ENCODE peak calls at places on chromosomes 4 and X, in nine cellular contexts. One of them, this sample, is unnamed. For H3K27me3, the result is how much of the 10 kb centered on the place peaks cover.

GRCh38 chr4:8371251-8371995 is 69.1 kb downstream of the ACOX3 start:
- DNase-seq in spleen: no peak
- DNase-seq in IMR-90: no peak
- DNase-seq in Peyer's patch: peak
- DNase-seq in heart left ventricle: no peak
- DNase-seq in ovary: no peak
- DNase-seq in GM12878: no peak
- DNase-seq in adrenal gland: no peak
- DNase-seq in thyroid gland: no peak
- DNase-seq in this sample: no peak

GRCh38 chr4:173288296-173288695 is 45.9 kb downstream of the HMGB2 start:
- DNase-seq in spleen: no peak
- DNase-seq in IMR-90: peak
- DNase-seq in Peyer's patch: no peak
- DNase-seq in heart left ventricle: peak
- DNase-seq in ovary: peak
- DNase-seq in GM12878: peak
- DNase-seq in adrenal gland: peak
- DNase-seq in thyroid gland: peak
- DNase-seq in this sample: peak

GRCh38 chrX:108731144-108731543 is 5.2 kb downstream of the IRS4 start:
- DNase-seq in spleen: no peak
- DNase-seq in IMR-90: no peak
- DNase-seq in Peyer's patch: no peak
- DNase-seq in heart left ventricle: no peak
- DNase-seq in ovary: no peak
- DNase-seq in GM12878: no peak
- DNase-seq in adrenal gland: no peak
- DNase-seq in thyroid gland: peak
- DNase-seq in this sample: no peak

GRCh38 chr4:26317766-26318165 is 3.0 kb upstream of the RBPJ start:
- DNase-seq in spleen: no peak
- DNase-seq in IMR-90: no peak
- DNase-seq in Peyer's patch: no peak
- DNase-seq in heart left ventricle: no peak
- DNase-seq in ovary: no peak
- DNase-seq in GM12878: no peak
- DNase-seq in adrenal gland: no peak
- DNase-seq in thyroid gland: no peak
- DNase-seq in this sample: no peak

GRCh38 chr4:158578476-158578875 is 56.8 kb downstream of the RXFP1 start:
- DNase-seq in spleen: no peak
- DNase-seq in IMR-90: peak
- DNase-seq in Peyer's patch: no peak
- DNase-seq in heart left ventricle: no peak
- DNase-seq in ovary: no peak
- DNase-seq in GM12878: no peak
- DNase-seq in adrenal gland: no peak
- DNase-seq in thyroid gland: no peak
- DNase-seq in this sample: no peak

GRCh38 chr4:184310881-184311709 is 93.4 kb upstream of the ENPP6 start:
- DNase-seq in spleen: no peak
- DNase-seq in IMR-90: no peak
- DNase-seq in Peyer's patch: peak
- DNase-seq in heart left ventricle: peak
- DNase-seq in ovary: no peak
- DNase-seq in GM12878: no peak
- DNase-seq in adrenal gland: peak
- DNase-seq in thyroid gland: peak
- DNase-seq in this sample: no peak

GRCh38 chr4:79044260-79044659 is 105.0 kb upstream of the PAQR3 start:
- DNase-seq in spleen: no peak
- DNase-seq in IMR-90: no peak
- DNase-seq in Peyer's patch: no peak
- DNase-seq in heart left ventricle: no peak
- DNase-seq in ovary: no peak
- DNase-seq in GM12878: no peak
- DNase-seq in adrenal gland: no peak
- DNase-seq in thyroid gland: no peak
- DNase-seq in this sample: no peak

GRCh38 chr4:74583066-74583700 is 138.2 kb downstream of the AREG start:
- DNase-seq in spleen: no peak
- DNase-seq in IMR-90: peak
- DNase-seq in Peyer's patch: no peak
- DNase-seq in heart left ventricle: no peak
- DNase-seq in ovary: no peak
- DNase-seq in GM12878: no peak
- DNase-seq in adrenal gland: no peak
- DNase-seq in thyroid gland: no peak
- DNase-seq in this sample: no peak

GRCh38 chrX:30900227-30900626 is 11.2 kb upstream of the TAB3 start:
- DNase-seq in spleen: no peak
- DNase-seq in IMR-90: no peak
- DNase-seq in Peyer's patch: no peak
- DNase-seq in heart left ventricle: no peak
- DNase-seq in ovary: no peak
- DNase-seq in GM12878: no peak
- DNase-seq in adrenal gland: no peak
- DNase-seq in thyroid gland: no peak
- DNase-seq in this sample: no peak

GRCh38 chr4:69800599-69800998 is 40.2 kb upstream of the SULT1B1 start:
- DNase-seq in spleen: no peak
- DNase-seq in IMR-90: no peak
- DNase-seq in Peyer's patch: no peak
- DNase-seq in heart left ventricle: no peak
- DNase-seq in ovary: no peak
- DNase-seq in GM12878: no peak
- DNase-seq in adrenal gland: no peak
- DNase-seq in thyroid gland: no peak
- DNase-seq in this sample: no peak

GRCh38 chrX:125150231-125150630 is 169.4 kb upstream of the TEX13C start:
- DNase-seq in spleen: no peak
- DNase-seq in IMR-90: peak
- DNase-seq in Peyer's patch: no peak
- DNase-seq in heart left ventricle: no peak
- DNase-seq in ovary: no peak
- DNase-seq in GM12878: no peak
- DNase-seq in adrenal gland: no peak
- DNase-seq in thyroid gland: no peak
- DNase-seq in this sample: no peak

GRCh38 chrX:116246261-116246660 is 75.7 kb downstream of the AGTR2 start:
- DNase-seq in spleen: no peak
- DNase-seq in IMR-90: no peak
- DNase-seq in Peyer's patch: no peak
- DNase-seq in heart left ventricle: no peak
- DNase-seq in ovary: no peak
- DNase-seq in GM12878: no peak
- DNase-seq in adrenal gland: no peak
- DNase-seq in thyroid gland: no peak
- DNase-seq in this sample: no peak

GRCh38 chr4:10045481-10045880 is 24.2 kb upstream of the SLC2A9 start:
- DNase-seq in spleen: no peak
- DNase-seq in IMR-90: peak
- DNase-seq in Peyer's patch: no peak
- DNase-seq in heart left ventricle: no peak
- DNase-seq in ovary: no peak
- DNase-seq in GM12878: no peak
- DNase-seq in adrenal gland: no peak
- DNase-seq in thyroid gland: no peak
- DNase-seq in this sample: no peak

GRCh38 chrX:56803849-56804681 is 75.0 kb downstream of the NBDY start:
- DNase-seq in spleen: peak
- DNase-seq in IMR-90: no peak
- DNase-seq in Peyer's patch: peak
- DNase-seq in heart left ventricle: no peak
- DNase-seq in ovary: no peak
- DNase-seq in GM12878: no peak
- DNase-seq in adrenal gland: no peak
- DNase-seq in thyroid gland: peak
- DNase-seq in this sample: no peak

DNA sequence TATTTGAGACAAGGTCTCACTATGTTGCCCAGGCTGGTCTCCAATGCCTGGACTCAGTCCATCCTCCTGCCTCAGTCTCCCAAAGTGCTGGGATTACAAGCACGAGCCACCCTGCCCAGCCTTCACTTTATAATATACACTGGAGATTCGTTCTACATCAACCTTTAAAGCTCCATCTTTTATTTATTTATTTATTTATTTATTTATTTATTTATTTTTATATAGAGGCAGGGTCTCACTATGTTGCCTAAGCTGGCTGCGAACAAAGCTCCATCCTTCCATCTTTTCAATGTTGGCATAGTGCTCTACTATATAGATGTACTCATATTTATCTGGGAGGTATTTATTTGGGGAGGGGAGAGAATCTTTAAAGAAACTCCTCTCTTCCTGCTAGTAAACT is 1.7 kb upstream of the KDR start:
- DNase-seq in spleen: no peak
- DNase-seq in IMR-90: no peak
- DNase-seq in Peyer's patch: no peak
- DNase-seq in heart left ventricle: no peak
- DNase-seq in ovary: no peak
- DNase-seq in GM12878: no peak
- DNase-seq in adrenal gland: no peak
- DNase-seq in thyroid gland: no peak
- DNase-seq in this sample: no peak
- H3K27me3 ChIP-seq in spleen: under half
- H3K27me3 ChIP-seq in IMR-90: under half
- H3K27me3 ChIP-seq in Peyer's patch: under half
- H3K27me3 ChIP-seq in heart left ventricle: under half
- H3K27me3 ChIP-seq in ovary: under half
- H3K27me3 ChIP-seq in GM12878: under half
- H3K27me3 ChIP-seq in adrenal gland: under half
- H3K27me3 ChIP-seq in thyroid gland: under half
- H3K27me3 ChIP-seq in this sample: under half

GRCh38 chr4:40245794-40246546 is 49.1 kb downstream of the RHOH start:
- DNase-seq in spleen: no peak
- DNase-seq in IMR-90: no peak
- DNase-seq in Peyer's patch: no peak
- DNase-seq in heart left ventricle: no peak
- DNase-seq in ovary: no peak
- DNase-seq in GM12878: no peak
- DNase-seq in adrenal gland: no peak
- DNase-seq in thyroid gland: no peak
- DNase-seq in this sample: no peak

GRCh38 chr4:40246547-40246900 is 49.7 kb downstream of the RHOH start:
- DNase-seq in spleen: no peak
- DNase-seq in IMR-90: no peak
- DNase-seq in Peyer's patch: no peak
- DNase-seq in heart left ventricle: no peak
- DNase-seq in ovary: no peak
- DNase-seq in GM12878: no peak
- DNase-seq in adrenal gland: no peak
- DNase-seq in thyroid gland: no peak
- DNase-seq in this sample: no peak

GRCh38 chr4:40246938-40247337 is 50.1 kb downstream of the RHOH start:
- DNase-seq in spleen: no peak
- DNase-seq in IMR-90: no peak
- DNase-seq in Peyer's patch: no peak
- DNase-seq in heart left ventricle: no peak
- DNase-seq in ovary: no peak
- DNase-seq in GM12878: no peak
- DNase-seq in adrenal gland: no peak
- DNase-seq in thyroid gland: no peak
- DNase-seq in this sample: no peak

GRCh38 chr4:40243390-40243948 is 46.6 kb downstream of the RHOH start:
- DNase-seq in spleen: peak
- DNase-seq in IMR-90: no peak
- DNase-seq in Peyer's patch: no peak
- DNase-seq in heart left ventricle: no peak
- DNase-seq in ovary: no peak
- DNase-seq in GM12878: no peak
- DNase-seq in adrenal gland: no peak
- DNase-seq in thyroid gland: no peak
- DNase-seq in this sample: no peak

GRCh38 chr4:40247350-40247749 is 50.5 kb downstream of the RHOH start:
- DNase-seq in spleen: peak
- DNase-seq in IMR-90: no peak
- DNase-seq in Peyer's patch: no peak
- DNase-seq in heart left ventricle: no peak
- DNase-seq in ovary: no peak
- DNase-seq in GM12878: no peak
- DNase-seq in adrenal gland: no peak
- DNase-seq in thyroid gland: no peak
- DNase-seq in this sample: no peak
- TF ChIP-seq POLR2A in spleen: no peak
- TF ChIP-seq POLR2A in IMR-90: no peak
- TF ChIP-seq POLR2A in Peyer's patch: no peak
- TF ChIP-seq POLR2A in heart left ventricle: no peak
- TF ChIP-seq POLR2A in ovary: no peak
- TF ChIP-seq POLR2A in GM12878: peak
- TF ChIP-seq POLR2A in adrenal gland: no peak
- TF ChIP-seq POLR2A in thyroid gland: no peak
- TF ChIP-seq POLR2A in this sample: no peak

GRCh38 chr4:132344924-132345828 is 803.9 kb upstream of the PCDH10 start:
- DNase-seq in spleen: no peak
- DNase-seq in IMR-90: no peak
- DNase-seq in Peyer's patch: no peak
- DNase-seq in heart left ventricle: no peak
- DNase-seq in ovary: no peak
- DNase-seq in GM12878: no peak
- DNase-seq in adrenal gland: no peak
- DNase-seq in thyroid gland: no peak
- DNase-seq in this sample: no peak
- H3K4me3 ChIP-seq in spleen: no peak
- H3K4me3 ChIP-seq in IMR-90: no peak
- H3K4me3 ChIP-seq in Peyer's patch: no peak
- H3K4me3 ChIP-seq in heart left ventricle: no peak
- H3K4me3 ChIP-seq in ovary: no peak
- H3K4me3 ChIP-seq in GM12878: no peak
- H3K4me3 ChIP-seq in adrenal gland: no peak
- H3K4me3 ChIP-seq in thyroid gland: no peak
- H3K4me3 ChIP-seq in this sample: no peak

GRCh38 chrX:45200741-45201234 is at the start of gene DIPK2B:
- DNase-seq in spleen: no peak
- DNase-seq in IMR-90: no peak
- DNase-seq in Peyer's patch: no peak
- DNase-seq in heart left ventricle: peak
- DNase-seq in ovary: peak
- DNase-seq in GM12878: no peak
- DNase-seq in adrenal gland: peak
- DNase-seq in thyroid gland: peak
- DNase-seq in this sample: no peak

GRCh38 chrX:45198706-45199105 is 2.0 kb downstream of the DIPK2B start:
- DNase-seq in spleen: no peak
- DNase-seq in IMR-90: no peak
- DNase-seq in Peyer's patch: no peak
- DNase-seq in heart left ventricle: no peak
- DNase-seq in ovary: no peak
- DNase-seq in GM12878: no peak
- DNase-seq in adrenal gland: no peak
- DNase-seq in thyroid gland: no peak
- DNase-seq in this sample: no peak

GRCh38 chrX:45202171-45202570 is 1.5 kb upstream of the DIPK2B start:
- DNase-seq in spleen: no peak
- DNase-seq in IMR-90: no peak
- DNase-seq in Peyer's patch: no peak
- DNase-seq in heart left ventricle: no peak
- DNase-seq in ovary: no peak
- DNase-seq in GM12878: no peak
- DNase-seq in adrenal gland: no peak
- DNase-seq in thyroid gland: no peak
- DNase-seq in this sample: no peak

GRCh38 chrX:45196701-45197100 is 4.0 kb downstream of the DIPK2B start:
- DNase-seq in spleen: no peak
- DNase-seq in IMR-90: peak
- DNase-seq in Peyer's patch: no peak
- DNase-seq in heart left ventricle: no peak
- DNase-seq in ovary: no peak
- DNase-seq in GM12878: no peak
- DNase-seq in adrenal gland: no peak
- DNase-seq in thyroid gland: no peak
- DNase-seq in this sample: no peak

GRCh38 chrX:45198301-45198700 is 2.4 kb downstream of the DIPK2B start:
- DNase-seq in spleen: no peak
- DNase-seq in IMR-90: no peak
- DNase-seq in Peyer's patch: no peak
- DNase-seq in heart left ventricle: no peak
- DNase-seq in ovary: no peak
- DNase-seq in GM12878: no peak
- DNase-seq in adrenal gland: no peak
- DNase-seq in thyroid gland: no peak
- DNase-seq in this sample: no peak
- H3K27me3 ChIP-seq in spleen: under half
- H3K27me3 ChIP-seq in IMR-90: under half
- H3K27me3 ChIP-seq in Peyer's patch: under half
- H3K27me3 ChIP-seq in heart left ventricle: under half
- H3K27me3 ChIP-seq in ovary: under half
- H3K27me3 ChIP-seq in GM12878: under half
- H3K27me3 ChIP-seq in adrenal gland: under half
- H3K27me3 ChIP-seq in thyroid gland: under half
- H3K27me3 ChIP-seq in this sample: under half

This sample was measured in uterus.